ENCODE peak calls at places on chromosome 13, in four cellular contexts. One of them, this sample, is unnamed.

GRCh38 chr13:108919036-108919907 is 289.9 kb downstream of the MYO16 start:
- DNase-seq in GM10248: no peak
- DNase-seq in RWPE1: peak
- DNase-seq in glutamatergic neuron: no peak
- DNase-seq in this sample: no peak

GRCh38 chr13:111667757-111668156 is 347.3 kb downstream of the TEX29 start:
- DNase-seq in GM10248: no peak
- DNase-seq in RWPE1: no peak
- DNase-seq in glutamatergic neuron: no peak
- DNase-seq in this sample: no peak

GRCh38 chr13:87953381-87953780 is 282.2 kb downstream of the SLITRK5 start:
- DNase-seq in GM10248: no peak
- DNase-seq in RWPE1: no peak
- DNase-seq in glutamatergic neuron: no peak
- DNase-seq in this sample: no peak

GRCh38 chr13:50129065-50129922 is 114.0 kb downstream of the KCNRG start:
- DNase-seq in GM10248: no peak
- DNase-seq in RWPE1: no peak
- DNase-seq in glutamatergic neuron: peak
- DNase-seq in this sample: no peak

GRCh38 chr13:77002590-77003190 is 10.8 kb downstream of the CLN5 start:
- DNase-seq in GM10248: no peak
- DNase-seq in RWPE1: peak
- DNase-seq in glutamatergic neuron: no peak
- DNase-seq in this sample: no peak

GRCh38 chr13:44734204-44734707 is 158.1 kb upstream of the TSC22D1 start:
- DNase-seq in GM10248: no peak
- DNase-seq in RWPE1: no peak
- DNase-seq in glutamatergic neuron: no peak
- DNase-seq in this sample: no peak

GRCh38 chr13:98039964-98040363 is 86.5 kb downstream of the IPO5 start:
- DNase-seq in GM10248: no peak
- DNase-seq in RWPE1: no peak
- DNase-seq in glutamatergic neuron: no peak
- DNase-seq in this sample: peak

GRCh38 chr13:29490561-29490960 is 104.9 kb downstream of the SLC7A1 start:
- DNase-seq in GM10248: no peak
- DNase-seq in RWPE1: no peak
- DNase-seq in glutamatergic neuron: no peak
- DNase-seq in this sample: no peak

GRCh38 chr13:95620498-95621140 is 23.9 kb downstream of the DZIP1 start:
- DNase-seq in GM10248: no peak
- DNase-seq in RWPE1: no peak
- DNase-seq in glutamatergic neuron: no peak
- DNase-seq in this sample: no peak

GRCh38 chr13:97627566-97627965 is 193.6 kb downstream of the RAP2A start:
- DNase-seq in GM10248: no peak
- DNase-seq in RWPE1: peak
- DNase-seq in glutamatergic neuron: peak
- DNase-seq in this sample: peak

GRCh38 chr13:97468331-97468730 is 34.4 kb downstream of the RAP2A start:
- DNase-seq in GM10248: no peak
- DNase-seq in RWPE1: no peak
- DNase-seq in glutamatergic neuron: no peak
- DNase-seq in this sample: no peak

GRCh38 chr13:101572456-101572855 is 120.0 kb downstream of the ITGBL1 start:
- DNase-seq in GM10248: no peak
- DNase-seq in RWPE1: no peak
- DNase-seq in glutamatergic neuron: no peak
- DNase-seq in this sample: no peak

GRCh38 chr13:60562081-60562764 is 165.2 kb downstream of the TDRD3 start:
- DNase-seq in GM10248: no peak
- DNase-seq in RWPE1: no peak
- DNase-seq in glutamatergic neuron: no peak
- DNase-seq in this sample: no peak

GRCh38 chr13:58619396-58620113 is 988.0 kb downstream of the PCDH17 start:
- DNase-seq in GM10248: no peak
- DNase-seq in RWPE1: no peak
- DNase-seq in glutamatergic neuron: peak
- DNase-seq in this sample: peak

GRCh38 chr13:91576590-91576989 is 178.2 kb downstream of the GPC5 start:
- DNase-seq in GM10248: no peak
- DNase-seq in RWPE1: no peak
- DNase-seq in glutamatergic neuron: peak
- DNase-seq in this sample: peak
- TF ChIP-seq CTCF in GM10248: no peak
- TF ChIP-seq CTCF in RWPE1: no peak
- TF ChIP-seq CTCF in glutamatergic neuron: peak
- TF ChIP-seq CTCF in this sample: peak

GRCh38 chr13:28136916-28137315 is 1.4 kb upstream of the PAN3 start:
- DNase-seq in GM10248: peak
- DNase-seq in RWPE1: no peak
- DNase-seq in glutamatergic neuron: no peak
- DNase-seq in this sample: no peak

GRCh38 chr13:28140433-28141125 is 2.2 kb downstream of the PAN3 start:
- DNase-seq in GM10248: no peak
- DNase-seq in RWPE1: no peak
- DNase-seq in glutamatergic neuron: no peak
- DNase-seq in this sample: peak

GRCh38 chr13:28137556-28137955 is 789 bp upstream of the PAN3 start:
- DNase-seq in GM10248: no peak
- DNase-seq in RWPE1: no peak
- DNase-seq in glutamatergic neuron: no peak
- DNase-seq in this sample: no peak

GRCh38 chr13:28138756-28139470 is 568 bp downstream of the PAN3 start:
- DNase-seq in GM10248: peak
- DNase-seq in RWPE1: peak
- DNase-seq in glutamatergic neuron: peak
- DNase-seq in this sample: peak

GRCh38 chr13:28138012-28138755 is at the start of gene PAN3:
- DNase-seq in GM10248: peak
- DNase-seq in RWPE1: peak
- DNase-seq in glutamatergic neuron: peak
- DNase-seq in this sample: peak
- TF ChIP-seq CTCF in GM10248: peak
- TF ChIP-seq CTCF in RWPE1: no peak
- TF ChIP-seq CTCF in glutamatergic neuron: no peak
- TF ChIP-seq CTCF in this sample: peak

GRCh38 chr13:107124129-107124718 is 556.3 kb upstream of the ARGLU1 start:
- DNase-seq in GM10248: no peak
- DNase-seq in RWPE1: peak
- DNase-seq in glutamatergic neuron: no peak
- DNase-seq in this sample: no peak
- TF ChIP-seq CTCF in GM10248: peak
- TF ChIP-seq CTCF in RWPE1: peak
- TF ChIP-seq CTCF in glutamatergic neuron: peak
- TF ChIP-seq CTCF in this sample: peak

GRCh38 chr13:22740264-22740663 is 440.5 kb upstream of the SGCG start:
- DNase-seq in GM10248: no peak
- DNase-seq in RWPE1: no peak
- DNase-seq in glutamatergic neuron: no peak
- DNase-seq in this sample: peak
- TF ChIP-seq CTCF in GM10248: no peak
- TF ChIP-seq CTCF in RWPE1: no peak
- TF ChIP-seq CTCF in glutamatergic neuron: peak
- TF ChIP-seq CTCF in this sample: peak

GRCh38 chr13:42594577-42595571 is 20.9 kb downstream of the TNFSF11 start:
- DNase-seq in GM10248: peak
- DNase-seq in RWPE1: peak
- DNase-seq in glutamatergic neuron: peak
- DNase-seq in this sample: peak
- TF ChIP-seq CTCF in GM10248: peak
- TF ChIP-seq CTCF in RWPE1: peak
- TF ChIP-seq CTCF in glutamatergic neuron: peak
- TF ChIP-seq CTCF in this sample: peak

GRCh38 chr13:52091473-52091872 is 37.4 kb downstream of the NEK5 start:
- DNase-seq in GM10248: no peak
- DNase-seq in RWPE1: no peak
- DNase-seq in glutamatergic neuron: no peak
- DNase-seq in this sample: no peak
- TF ChIP-seq CTCF in GM10248: no peak
- TF ChIP-seq CTCF in RWPE1: no peak
- TF ChIP-seq CTCF in glutamatergic neuron: no peak
- TF ChIP-seq CTCF in this sample: no peak